ENCODE peak calls at places on chromosomes 13 and 19, in ten cellular contexts. O, I, C, K, F, N, B, S, G and D are unnamed samples.

GRCh38 chr13:54029226-54029625 is 1000.6 kb downstream of the OLFM4 start:
- DNase-seq in O (no peak), I (no peak), C (no peak), K (no peak), F (no peak), N (no peak), B (no peak), S (no peak), G (no peak), D (peak; percentile 97)

GRCh38 chr13:108676620-108677019 is 47.2 kb downstream of the MYO16 start:
- DNase-seq in O (no peak), I (no peak), C (no peak), K (no peak), F (no peak), N (no peak), B (no peak), S (no peak), G (no peak), D (no peak)

GRCh38 chr13:40666905-40667621 is 622 bp upstream of the FOXO1 start:
- DNase-seq in O (peak; percentile 36), I (no peak), C (peak; percentile 27), K (no peak), F (peak; percentile 77), N (peak; percentile 23), B (no peak), S (no peak), G (no peak), D (peak; percentile 69)

GRCh38 chr13:31951215-31951678 is 80.3 kb upstream of the FRY start:
- DNase-seq in O (peak; percentile 65), I (no peak), C (no peak), K (no peak), F (peak; percentile 88), N (no peak), B (no peak), S (no peak), G (no peak), D (peak; percentile 94)

GRCh38 chr19:42132030-42132628 is at the start of gene POU2F2:
- DNase-seq in O (peak; percentile 39), I (no peak), C (peak; percentile 86), K (peak; percentile 64), F (peak; percentile 85), N (peak; percentile 89), B (peak; percentile 85), S (no peak), G (peak; percentile 86), D (peak; percentile 67)

GRCh38 chr13:30125422-30126073 is 181.8 kb downstream of the KATNAL1 start:
- DNase-seq in O (no peak), I (peak; percentile 96), C (no peak), K (no peak), F (no peak), N (no peak), B (no peak), S (peak; percentile 95), G (no peak), D (no peak)

GRCh38 chr13:88937381-88937780 is 1266.2 kb downstream of the SLITRK5 start:
- DNase-seq in O (no peak), I (no peak), C (no peak), K (no peak), F (no peak), N (no peak), B (no peak), S (no peak), G (no peak), D (no peak)

GRCh38 chr13:22915442-22916082 is 265.2 kb upstream of the SGCG start:
- DNase-seq in O (peak; percentile 38), I (peak; percentile 45), C (no peak), K (no peak), F (peak; percentile 80), N (no peak), B (no peak), S (peak; percentile 40), G (no peak), D (no peak)

GRCh38 chr19:1228161-1228560 is 9.6 kb downstream of the CBARP start:
- DNase-seq in O (no peak), I (no peak), C (no peak), K (no peak), F (no peak), N (no peak), B (no peak), S (no peak), G (no peak), D (no peak)

GRCh38 chr19:52231154-52231565 is 38.2 kb upstream of the ZNF766 start:
- DNase-seq in O (no peak), I (peak; percentile 24), C (no peak), K (no peak), F (no peak), N (no peak), B (no peak), S (no peak), G (no peak), D (no peak)

GRCh38 chr13:72527333-72527732 is 200.1 kb downstream of the MZT1 start:
- DNase-seq in O (no peak), I (no peak), C (no peak), K (no peak), F (no peak), N (no peak), B (no peak), S (no peak), G (no peak), D (no peak)

GRCh38 chr19:29285878-29286277 is 72.9 kb upstream of the UQCRFS1 start:
- DNase-seq in O (no peak), I (no peak), C (no peak), K (no peak), F (no peak), N (no peak), B (no peak), S (no peak), G (no peak), D (peak; percentile 91)

GRCh38 chr19:30471441-30471840 is 99.3 kb downstream of the ZNF536 start:
- DNase-seq in O (no peak), I (no peak), C (no peak), K (no peak), F (no peak), N (no peak), B (no peak), S (no peak), G (no peak), D (no peak)

GRCh38 chr19:47122359-47123335 is 8.0 kb upstream of the SAE1 start:
- DNase-seq in O (no peak), I (peak; percentile 74), C (no peak), K (no peak), F (no peak), N (no peak), B (no peak), S (peak; percentile 76), G (no peak), D (no peak)

GRCh38 chr13:26867451-26868067 is 107.0 kb upstream of the GPR12 start:
- DNase-seq in O (no peak), I (peak; percentile 42), C (no peak), K (no peak), F (no peak), N (no peak), B (no peak), S (peak; percentile 28), G (no peak), D (peak; percentile 40)

GRCh38 chr13:111489301-111489700 is 168.9 kb downstream of the TEX29 start:
- DNase-seq in O (no peak), I (no peak), C (no peak), K (no peak), F (no peak), N (no peak), B (no peak), S (no peak), G (no peak), D (no peak)